ENCODE peak calls at places on chromosomes 1 and 21, in six cellular contexts. V, R, X, E, W and N are unnamed samples.

GRCh38 chr1:111148376-111148881 is 8.4 kb downstream of the CEPT1 start:
- DNase-seq in V (no peak), R (no peak), X (no peak), E (no peak), W (no peak), N (no peak)

GRCh38 chr1:205344010-205344808 is 12.5 kb downstream of the KLHDC8A start:
- DNase-seq in V (no peak), R (no peak), X (peak; percentile 63), E (peak; percentile 77), W (peak; percentile 72), N (peak; percentile 59)

GRCh38 chr1:168007691-168008090 is 70.8 kb upstream of the MPC2 start:
- DNase-seq in V (no peak), R (no peak), X (no peak), E (no peak), W (no peak), N (no peak)

GRCh38 chr1:207672525-207673130 is 27.7 kb downstream of the CR1L start:
- DNase-seq in V (no peak), R (peak; percentile 27), X (peak; percentile 79), E (peak; percentile 32), W (no peak), N (peak; percentile 24)

GRCh38 chr1:81731989-81732388 is 68.7 kb upstream of the ADGRL2 start:
- DNase-seq in V (no peak), R (no peak), X (no peak), E (no peak), W (no peak), N (no peak)

GRCh38 chr1:18373882-18374493 is 106.7 kb upstream of the KLHDC7A start:
- DNase-seq in V (no peak), R (peak; percentile 5), X (peak; percentile 60), E (peak; percentile 56), W (peak; percentile 96), N (no peak)

GRCh38 chr1:94924967-94925366 is 1.9 kb downstream of the CNN3 start:
- DNase-seq in V (no peak), R (no peak), X (no peak), E (no peak), W (no peak), N (no peak)

GRCh38 chr1:43975249-43975961 is 645 bp downstream of the ATP6V0B start:
- DNase-seq in V (no peak), R (no peak), X (peak; percentile 70), E (no peak), W (no peak), N (no peak)

GRCh38 chr1:36321119-36321951 is 2.1 kb downstream of the EVA1B start:
- DNase-seq in V (no peak), R (no peak), X (peak; percentile 98), E (peak; percentile 91), W (peak; percentile 91), N (no peak)

GRCh38 chr1:110675060-110675791 is 486 bp upstream of the KCNA3 start:
- DNase-seq in V (no peak), R (no peak), X (no peak), E (no peak), W (peak; percentile 66), N (no peak)

GRCh38 chr1:115198938-115199337 is 109.6 kb upstream of the TSPAN2 start:
- DNase-seq in V (no peak), R (no peak), X (no peak), E (peak; percentile 44), W (no peak), N (no peak)

GRCh38 chr1:204408074-204408507 is 3.5 kb downstream of the PPP1R15B start:
- DNase-seq in V (no peak), R (no peak), X (peak; percentile 78), E (peak; percentile 33), W (peak; percentile 41), N (no peak)

GRCh38 chr1:205204552-205204951 is 7.0 kb downstream of the DSTYK start:
- DNase-seq in V (no peak), R (no peak), X (no peak), E (no peak), W (no peak), N (no peak)

GRCh38 chr1:11707621-11708276 is 16.2 kb downstream of the DRAXIN start:
- DNase-seq in V (no peak), R (no peak), X (peak; percentile 88), E (peak; percentile 74), W (no peak), N (peak; percentile 69)

GRCh38 chr1:196598902-196599301 is 9.3 kb downstream of the KCNT2 start:
- DNase-seq in V (no peak), R (no peak), X (no peak), E (peak; percentile 16), W (no peak), N (no peak)

GRCh38 chr1:67883069-67883468 is 49.8 kb upstream of the GNG12 start:
- DNase-seq in V (no peak), R (peak; percentile 27), X (no peak), E (no peak), W (no peak), N (no peak)

GRCh38 chr1:12745992-12746323 is at the start of gene CFAP107:
- DNase-seq in V (no peak), R (no peak), X (no peak), E (no peak), W (no peak), N (no peak)

GRCh38 chr1:174535207-174535606 is 87.4 kb downstream of the GPR52 start:
- DNase-seq in V (no peak), R (no peak), X (no peak), E (no peak), W (no peak), N (no peak)

GRCh38 chr1:5975133-5975880 is 16.9 kb downstream of the NPHP4 start:
- DNase-seq in V (no peak), R (no peak), X (peak; percentile 29), E (peak; percentile 84), W (peak; percentile 73), N (peak; percentile 49)

GRCh38 chr1:25875154-25875855 is at the start of gene PAQR7:
- DNase-seq in V (no peak), R (peak; percentile 15), X (peak; percentile 90), E (peak; percentile 92), W (peak; percentile 86), N (peak; percentile 67)

GRCh38 chr1:25877155-25877554 is 1.6 kb upstream of the PAQR7 start:
- DNase-seq in V (no peak), R (no peak), X (no peak), E (no peak), W (no peak), N (no peak)

GRCh38 chr1:25876693-25877077 is 1.2 kb upstream of the PAQR7 start:
- DNase-seq in V (no peak), R (no peak), X (no peak), E (no peak), W (no peak), N (no peak)

GRCh38 chr1:25874635-25875153 is 814 bp downstream of the PAQR7 start:
- DNase-seq in V (no peak), R (no peak), X (no peak), E (no peak), W (no peak), N (no peak)

DNA sequence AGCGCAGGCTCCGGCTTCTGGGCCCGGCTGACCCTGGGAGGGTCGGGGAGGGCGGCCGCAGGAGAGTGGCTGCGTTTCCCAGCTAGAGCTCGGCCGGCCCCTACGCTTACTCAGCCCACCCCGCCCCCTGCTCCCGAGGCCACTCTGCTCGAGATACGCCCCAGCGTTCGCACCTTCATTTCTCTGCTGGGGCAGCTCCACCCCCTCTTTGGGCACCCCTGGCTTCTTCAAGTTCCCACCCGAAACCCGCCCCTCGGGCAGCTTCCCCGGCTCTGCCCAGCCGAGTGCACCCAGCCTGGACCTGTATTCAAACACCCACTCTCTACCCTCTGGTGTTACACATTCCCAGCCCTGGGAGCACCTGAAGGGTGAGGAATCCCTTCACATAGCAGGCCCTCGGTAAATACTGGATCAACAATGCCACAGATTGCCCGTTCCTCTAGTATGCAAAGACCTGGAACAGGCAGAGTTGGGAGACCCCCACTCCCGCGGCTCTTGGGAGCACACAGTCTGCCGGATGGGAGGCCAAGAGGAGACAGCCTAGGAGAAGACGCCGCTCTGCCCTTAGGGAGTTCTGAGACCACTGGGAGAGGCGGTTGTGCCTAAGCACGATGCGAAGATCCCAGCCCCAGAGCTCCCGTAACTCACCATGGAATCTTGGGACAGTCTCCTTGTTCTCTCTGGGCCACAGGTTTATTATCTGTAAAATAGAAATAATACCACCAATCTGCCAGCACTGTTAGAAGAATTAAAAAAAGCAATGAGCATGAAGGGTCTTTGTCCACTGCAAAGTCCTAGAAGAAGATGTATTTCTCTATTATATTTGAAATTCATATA is 566 bp upstream of the PAQR7 start:
- DNase-seq in V (no peak), R (no peak), X (no peak), E (no peak), W (no peak), N (no peak)
- TF ChIP-seq CHD2 in V (no peak), R (no peak), X (no peak), E (no peak), W (no peak), N (no peak)

GRCh38 chr1:47521034-47521871 is 83.4 kb downstream of the FOXD2 start:
- DNase-seq in V (no peak), R (no peak), X (no peak), E (no peak), W (no peak), N (no peak)
- TF ChIP-seq CHD2 in V (no peak), R (no peak), X (no peak), E (no peak), W (no peak), N (no peak)

GRCh38 chr1:234551032-234551378 is 59.0 kb downstream of the IRF2BP2 start:
- DNase-seq in V (no peak), R (no peak), X (no peak), E (no peak), W (no peak), N (no peak)

GRCh38 chr1:234554157-234554477 is 55.9 kb downstream of the IRF2BP2 start:
- DNase-seq in V (no peak), R (no peak), X (no peak), E (no peak), W (no peak), N (no peak)

GRCh38 chr1:234554478-234555311 is 55.3 kb downstream of the IRF2BP2 start:
- DNase-seq in V (no peak), R (no peak), X (peak; percentile 89), E (peak; percentile 57), W (no peak), N (peak; percentile 42)

GRCh38 chr1:234555390-234556112 is 54.4 kb downstream of the IRF2BP2 start:
- DNase-seq in V (no peak), R (no peak), X (no peak), E (no peak), W (no peak), N (no peak)

GRCh38 chr1:234553241-234554156 is 56.5 kb downstream of the IRF2BP2 start:
- DNase-seq in V (no peak), R (no peak), X (peak; percentile 82), E (peak; percentile 82), W (no peak), N (no peak)
- TF ChIP-seq CHD2 in V (no peak), R (no peak), X (no peak), E (peak; percentile 68), W (no peak), N (no peak)

GRCh38 chr21:35932232-35932911 is 128.0 kb downstream of the SETD4 start:
- DNase-seq in V (peak; percentile 36), R (no peak), X (peak; percentile 31), E (no peak), W (no peak), N (no peak)
- TF ChIP-seq CHD2 in V (no peak), R (no peak), X (no peak), E (no peak), W (no peak), N (no peak)

DNA sequence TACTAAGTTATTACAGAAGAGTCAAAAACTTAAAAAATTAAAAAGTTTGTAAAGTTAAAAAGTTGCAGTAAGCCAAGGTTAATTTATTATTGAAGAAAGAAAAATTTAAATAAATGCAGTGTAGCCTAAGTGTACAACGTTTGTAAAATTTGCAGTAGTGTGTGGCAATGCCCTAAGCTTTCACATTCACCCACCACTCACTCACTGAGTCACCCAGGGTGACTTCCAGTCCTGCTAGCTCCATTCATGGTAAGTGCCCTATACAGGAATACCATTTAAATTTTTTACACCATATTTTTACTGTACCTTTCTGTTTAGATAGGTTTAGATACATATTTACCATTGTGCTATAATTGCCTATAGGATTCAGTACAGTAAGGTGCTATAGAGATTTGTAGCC is 88.6 kb downstream of the CTH start:
- DNase-seq in V (no peak), R (no peak), X (no peak), E (no peak), W (no peak), N (no peak)
- TF ChIP-seq CHD2 in V (no peak), R (no peak), X (no peak), E (no peak), W (no peak), N (no peak)